ENCODE peak calls at places on chromosomes 4 and X, in five cellular contexts. One of them, this sample, is unnamed.
A peak's percentile ranks its signal among the peaks of the same experiment; 100 is the strongest.

GRCh38 chrX:134186362-134187121 is 50.4 kb upstream of the CCDC160 start:
- DNase-seq in IMR-90: no peak
- DNase-seq in choroid plexus epithelial cell: no peak
- DNase-seq in fibroblast of villous mesenchyme: no peak
- DNase-seq in K562: no peak
- DNase-seq in this sample: no peak

GRCh38 chrX:4935846-4936245 is 1222.4 kb upstream of the PRKX start:
- DNase-seq in IMR-90: no peak
- DNase-seq in choroid plexus epithelial cell: no peak
- DNase-seq in fibroblast of villous mesenchyme: peak; percentile 0
- DNase-seq in K562: no peak
- DNase-seq in this sample: no peak

GRCh38 chr4:117577686-117578085 is 456.6 kb upstream of the NDST3 start:
- DNase-seq in IMR-90: no peak
- DNase-seq in choroid plexus epithelial cell: peak; percentile 21
- DNase-seq in fibroblast of villous mesenchyme: no peak
- DNase-seq in K562: no peak
- DNase-seq in this sample: no peak

GRCh38 chrX:153456161-153456560 is 10.3 kb upstream of the TREX2 start:
- DNase-seq in IMR-90: no peak
- DNase-seq in choroid plexus epithelial cell: no peak
- DNase-seq in fibroblast of villous mesenchyme: no peak
- DNase-seq in K562: no peak
- DNase-seq in this sample: no peak

GRCh38 chr4:124806403-124806802 is 93.9 kb upstream of the ANKRD50 start:
- DNase-seq in IMR-90: peak; percentile 63
- DNase-seq in choroid plexus epithelial cell: no peak
- DNase-seq in fibroblast of villous mesenchyme: peak; percentile 39
- DNase-seq in K562: peak; percentile 4
- DNase-seq in this sample: no peak

GRCh38 chrX:18598413-18598812 is 73.5 kb downstream of the RS1 start:
- DNase-seq in IMR-90: peak; percentile 20
- DNase-seq in choroid plexus epithelial cell: peak; percentile 7
- DNase-seq in fibroblast of villous mesenchyme: peak; percentile 16
- DNase-seq in K562: no peak
- DNase-seq in this sample: no peak

GRCh38 chr4:65645185-65645584 is 25.1 kb downstream of the EPHA5 start:
- DNase-seq in IMR-90: peak; percentile 1
- DNase-seq in choroid plexus epithelial cell: peak; percentile 78
- DNase-seq in fibroblast of villous mesenchyme: no peak
- DNase-seq in K562: no peak
- DNase-seq in this sample: no peak

GRCh38 chrX:116749943-116750342 is 287.2 kb upstream of the CT83 start:
- DNase-seq in IMR-90: no peak
- DNase-seq in choroid plexus epithelial cell: no peak
- DNase-seq in fibroblast of villous mesenchyme: no peak
- DNase-seq in K562: no peak
- DNase-seq in this sample: no peak

GRCh38 chr4:174120446-174121142 is 162.9 kb downstream of the FBXO8 start:
- DNase-seq in IMR-90: peak; percentile 72
- DNase-seq in choroid plexus epithelial cell: peak; percentile 83
- DNase-seq in fibroblast of villous mesenchyme: peak; percentile 81
- DNase-seq in K562: peak; percentile 47
- DNase-seq in this sample: peak; percentile 69

DNA sequence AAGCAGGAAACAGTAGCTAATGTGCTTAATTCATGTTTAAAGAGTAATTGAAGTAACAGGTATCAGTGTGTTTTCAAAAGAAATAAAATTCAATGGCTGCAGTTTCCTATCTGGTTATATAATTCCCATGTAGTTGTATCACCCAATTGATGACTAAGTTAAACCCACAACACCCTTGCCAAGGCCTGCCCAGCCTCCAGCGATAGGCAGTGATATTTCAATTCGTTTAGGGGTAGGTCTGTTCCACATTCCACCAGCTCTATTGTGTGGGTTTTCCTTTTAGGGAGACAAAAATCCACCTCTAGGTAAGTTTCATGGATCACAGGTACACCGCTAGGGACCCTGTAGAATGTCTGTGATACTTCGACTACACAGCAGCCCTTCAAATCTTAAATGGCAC is 24.7 kb upstream of the MXRA5 start:
- DNase-seq in IMR-90: no peak
- DNase-seq in choroid plexus epithelial cell: no peak
- DNase-seq in fibroblast of villous mesenchyme: no peak
- DNase-seq in K562: no peak
- DNase-seq in this sample: no peak
- H3K4me3 ChIP-seq in IMR-90: no peak overlapping the region
- H3K4me3 ChIP-seq in choroid plexus epithelial cell: no peak overlapping the region
- H3K4me3 ChIP-seq in fibroblast of villous mesenchyme: no peak overlapping the region
- H3K4me3 ChIP-seq in K562: no peak overlapping the region
- H3K4me3 ChIP-seq in this sample: no peak overlapping the region

DNA sequence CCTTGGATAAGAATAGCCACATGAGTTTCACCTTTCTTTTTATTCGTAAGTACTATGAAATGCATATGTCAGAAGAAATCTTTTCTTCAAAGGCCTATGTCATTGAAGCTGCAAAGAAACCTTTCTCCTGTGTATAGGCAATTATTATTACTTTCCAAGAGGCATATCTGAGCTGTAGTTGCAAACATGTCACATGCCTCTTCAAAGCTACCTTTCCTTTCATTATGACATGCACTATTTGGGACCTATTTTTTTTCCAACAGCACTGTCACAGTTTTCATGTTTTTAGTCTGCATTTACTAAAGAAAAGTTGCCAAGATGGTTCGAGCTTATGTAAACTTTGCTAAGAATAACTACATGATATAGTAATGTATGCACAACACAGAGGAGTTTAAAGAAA is 548.8 kb upstream of the GALNT7 start:
- DNase-seq in IMR-90: no peak
- DNase-seq in choroid plexus epithelial cell: no peak
- DNase-seq in fibroblast of villous mesenchyme: no peak
- DNase-seq in K562: no peak
- DNase-seq in this sample: no peak
- TF ChIP-seq CTCF in IMR-90: no peak
- TF ChIP-seq CTCF in choroid plexus epithelial cell: no peak
- TF ChIP-seq CTCF in fibroblast of villous mesenchyme: no peak
- TF ChIP-seq CTCF in K562: no peak
- TF ChIP-seq CTCF in this sample: no peak

GRCh38 chr4:8872402-8873291 is 1.0 kb upstream of the HMX1 start:
- DNase-seq in IMR-90: no peak
- DNase-seq in choroid plexus epithelial cell: no peak
- DNase-seq in fibroblast of villous mesenchyme: no peak
- DNase-seq in K562: no peak
- DNase-seq in this sample: peak; percentile 74
- H3K4me3 ChIP-seq in IMR-90: no peak overlapping the region
- H3K4me3 ChIP-seq in choroid plexus epithelial cell: no peak overlapping the region
- H3K4me3 ChIP-seq in fibroblast of villous mesenchyme: no peak overlapping the region
- H3K4me3 ChIP-seq in K562: no peak overlapping the region
- H3K4me3 ChIP-seq in this sample: no peak overlapping the region

GRCh38 chr4:27861802-27862201 is 1001.2 kb downstream of the STIM2 start:
- DNase-seq in IMR-90: peak; percentile 61
- DNase-seq in choroid plexus epithelial cell: peak; percentile 42
- DNase-seq in fibroblast of villous mesenchyme: peak; percentile 14
- DNase-seq in K562: no peak
- DNase-seq in this sample: no peak

DNA sequence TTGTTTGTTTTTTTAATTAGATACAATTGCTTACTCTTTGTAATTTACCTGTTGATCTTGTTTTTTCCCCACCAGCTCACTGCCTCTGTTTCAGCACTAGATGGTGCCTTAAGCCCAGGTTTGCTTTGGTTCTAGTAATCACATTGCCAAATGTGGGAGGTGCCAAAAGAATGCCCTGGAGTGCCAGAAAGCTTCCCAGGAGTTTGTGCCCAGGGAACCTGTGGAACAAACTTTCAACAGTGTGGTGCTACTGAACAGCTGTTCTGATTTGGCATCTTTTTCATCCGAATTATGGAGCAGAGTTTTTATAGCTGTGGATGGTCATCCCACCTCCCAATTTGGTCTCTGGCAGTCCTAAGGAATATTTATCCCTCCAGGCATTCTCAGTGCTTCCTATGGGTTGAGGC is 1000.7 kb downstream of the STIM2 start:
- DNase-seq in IMR-90: peak; percentile 47
- DNase-seq in choroid plexus epithelial cell: peak; percentile 75
- DNase-seq in fibroblast of villous mesenchyme: peak; percentile 37
- DNase-seq in K562: no peak
- DNase-seq in this sample: peak; percentile 0
- TF ChIP-seq CTCF in IMR-90: peak; percentile 57
- TF ChIP-seq CTCF in choroid plexus epithelial cell: peak; percentile 80
- TF ChIP-seq CTCF in fibroblast of villous mesenchyme: peak; percentile 60
- TF ChIP-seq CTCF in K562: no peak
- TF ChIP-seq CTCF in this sample: peak; percentile 60

GRCh38 chrX:53048169-53049126 is at the start of gene GPR173:
- DNase-seq in IMR-90: peak; percentile 66
- DNase-seq in choroid plexus epithelial cell: peak; percentile 64
- DNase-seq in fibroblast of villous mesenchyme: peak; percentile 62
- DNase-seq in K562: no peak
- DNase-seq in this sample: peak; percentile 85
- H3K4me3 ChIP-seq in IMR-90: peak within 1 kb of the TSS; percentile 100
- H3K4me3 ChIP-seq in choroid plexus epithelial cell: peak within 1 kb of the TSS; percentile 69
- H3K4me3 ChIP-seq in fibroblast of villous mesenchyme: peak within 1 kb of the TSS; percentile 73
- H3K4me3 ChIP-seq in K562: no peak within 1 kb of the TSS
- H3K4me3 ChIP-seq in this sample: peak within 1 kb of the TSS; percentile 59

DNA sequence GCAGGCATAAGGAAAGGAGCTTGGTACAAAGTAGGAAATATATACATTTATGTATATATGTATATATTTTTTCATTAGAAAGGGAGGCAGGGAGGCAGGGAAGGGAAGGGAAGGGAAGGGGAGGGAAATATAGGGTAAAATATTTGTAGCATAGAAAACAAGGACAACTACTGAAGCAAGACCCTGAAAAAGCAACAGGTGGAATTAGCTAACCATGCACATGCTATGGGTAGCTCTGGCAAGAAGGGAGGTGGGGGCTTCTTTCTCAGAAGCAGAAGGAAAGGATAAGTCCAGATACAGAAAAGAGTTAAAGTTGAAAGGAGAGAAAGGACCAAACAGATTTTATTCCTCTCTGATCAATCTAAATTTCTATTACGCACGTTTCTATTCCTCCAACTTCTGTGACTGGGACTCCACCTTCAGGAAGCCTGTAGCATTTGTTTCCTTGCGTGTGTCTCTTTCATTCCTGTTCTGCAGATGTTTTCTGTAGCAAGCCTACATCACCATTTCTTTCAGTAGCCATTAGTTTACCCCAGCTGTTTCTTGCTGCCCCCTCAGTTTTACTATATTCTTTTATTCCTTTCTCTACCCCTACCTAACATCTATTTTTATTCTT is 82.9 kb downstream of the OR13H1 start:
- DNase-seq in IMR-90: no peak
- DNase-seq in choroid plexus epithelial cell: peak; percentile 0
- DNase-seq in fibroblast of villous mesenchyme: peak; percentile 23
- DNase-seq in K562: no peak
- DNase-seq in this sample: peak; percentile 4
- TF ChIP-seq CTCF in IMR-90: no peak
- TF ChIP-seq CTCF in choroid plexus epithelial cell: no peak
- TF ChIP-seq CTCF in fibroblast of villous mesenchyme: peak; percentile 42
- TF ChIP-seq CTCF in K562: peak; percentile 61
- TF ChIP-seq CTCF in this sample: peak; percentile 62